ENCODE peak calls at places on chromosomes 1 and 21, in seven cellular contexts. One of them, this sample, is unnamed.

GRCh38 chr1:119771016-119771415 is 2.3 kb upstream of the HMGCS2 start:
- DNase-seq in spleen: no peak
- DNase-seq in left lung: no peak
- DNase-seq in HFF-Myc: no peak
- DNase-seq in right atrium auricular region: no peak
- DNase-seq in neuronal stem cell: no peak
- DNase-seq in MM.1S: no peak
- DNase-seq in this sample: no peak

GRCh38 chr1:39933956-39934941 is 20.7 kb upstream of the MFSD2A start:
- DNase-seq in neuronal stem cell: no peak
- DNase-seq in spleen: peak
- DNase-seq in left lung: peak
- DNase-seq in MM.1S: no peak
- DNase-seq in HFF-Myc: peak
- DNase-seq in right atrium auricular region: peak
- DNase-seq in this sample: no peak

GRCh38 chr1:185491604-185492003 is 174.6 kb upstream of the IVNS1ABP start:
- DNase-seq in right atrium auricular region: no peak
- DNase-seq in MM.1S: no peak
- DNase-seq in spleen: no peak
- DNase-seq in neuronal stem cell: no peak
- DNase-seq in HFF-Myc: no peak
- DNase-seq in left lung: no peak
- DNase-seq in this sample: no peak

GRCh38 chr1:116390195-116390594 is 17.2 kb downstream of the ATP1A1 start:
- DNase-seq in MM.1S: no peak
- DNase-seq in HFF-Myc: no peak
- DNase-seq in spleen: no peak
- DNase-seq in left lung: no peak
- DNase-seq in right atrium auricular region: no peak
- DNase-seq in neuronal stem cell: no peak
- DNase-seq in this sample: no peak

GRCh38 chr21:36697473-36698159 is 1.3 kb upstream of the SIM2 start:
- DNase-seq in right atrium auricular region: no peak
- DNase-seq in MM.1S: no peak
- DNase-seq in neuronal stem cell: no peak
- DNase-seq in HFF-Myc: no peak
- DNase-seq in left lung: no peak
- DNase-seq in spleen: no peak
- DNase-seq in this sample: no peak

GRCh38 chr1:87136607-87137341 is 191.9 kb upstream of the LMO4 start:
- DNase-seq in left lung: no peak
- DNase-seq in MM.1S: no peak
- DNase-seq in spleen: no peak
- DNase-seq in neuronal stem cell: no peak
- DNase-seq in right atrium auricular region: no peak
- DNase-seq in HFF-Myc: no peak
- DNase-seq in this sample: no peak

GRCh38 chr1:54865238-54866073 is 21.5 kb downstream of the DHCR24 start:
- DNase-seq in MM.1S: no peak
- DNase-seq in neuronal stem cell: no peak
- DNase-seq in spleen: no peak
- DNase-seq in HFF-Myc: no peak
- DNase-seq in right atrium auricular region: no peak
- DNase-seq in left lung: peak
- DNase-seq in this sample: no peak

GRCh38 chr1:219413523-219413922 is 199.4 kb downstream of the ZC3H11B start:
- DNase-seq in left lung: no peak
- DNase-seq in HFF-Myc: no peak
- DNase-seq in neuronal stem cell: no peak
- DNase-seq in spleen: no peak
- DNase-seq in right atrium auricular region: no peak
- DNase-seq in MM.1S: no peak
- DNase-seq in this sample: no peak

GRCh38 chr1:224454337-224455055 is 19.9 kb upstream of the WDR26 start:
- DNase-seq in neuronal stem cell: no peak
- DNase-seq in HFF-Myc: no peak
- DNase-seq in left lung: no peak
- DNase-seq in spleen: no peak
- DNase-seq in MM.1S: no peak
- DNase-seq in right atrium auricular region: no peak
- DNase-seq in this sample: no peak

GRCh38 chr1:67013573-67013972 is 40.4 kb downstream of the SLC35D1 start:
- DNase-seq in neuronal stem cell: no peak
- DNase-seq in spleen: no peak
- DNase-seq in right atrium auricular region: no peak
- DNase-seq in HFF-Myc: no peak
- DNase-seq in left lung: no peak
- DNase-seq in MM.1S: peak
- DNase-seq in this sample: no peak

GRCh38 chr21:39051561-39051949 is 131.7 kb downstream of the PSMG1 start:
- DNase-seq in spleen: no peak
- DNase-seq in HFF-Myc: no peak
- DNase-seq in neuronal stem cell: no peak
- DNase-seq in left lung: no peak
- DNase-seq in MM.1S: no peak
- DNase-seq in right atrium auricular region: no peak
- DNase-seq in this sample: no peak

GRCh38 chr1:160637065-160637464 is 9.8 kb downstream of the SLAMF1 start:
- DNase-seq in HFF-Myc: no peak
- DNase-seq in MM.1S: no peak
- DNase-seq in neuronal stem cell: no peak
- DNase-seq in spleen: no peak
- DNase-seq in left lung: no peak
- DNase-seq in right atrium auricular region: no peak
- DNase-seq in this sample: no peak

GRCh38 chr1:172252296-172252695 is 168.2 kb upstream of the C1orf105 start:
- DNase-seq in right atrium auricular region: no peak
- DNase-seq in spleen: no peak
- DNase-seq in MM.1S: no peak
- DNase-seq in neuronal stem cell: no peak
- DNase-seq in left lung: no peak
- DNase-seq in HFF-Myc: no peak
- DNase-seq in this sample: no peak

GRCh38 chr1:59692591-59692990 is 122.2 kb upstream of the HOOK1 start:
- DNase-seq in right atrium auricular region: no peak
- DNase-seq in spleen: no peak
- DNase-seq in left lung: no peak
- DNase-seq in neuronal stem cell: no peak
- DNase-seq in MM.1S: no peak
- DNase-seq in HFF-Myc: peak
- DNase-seq in this sample: no peak

GRCh38 chr1:162663589-162664030 is 31.3 kb downstream of the DDR2 start:
- DNase-seq in HFF-Myc: peak
- DNase-seq in MM.1S: no peak
- DNase-seq in left lung: peak
- DNase-seq in right atrium auricular region: peak
- DNase-seq in spleen: no peak
- DNase-seq in neuronal stem cell: peak
- DNase-seq in this sample: no peak

GRCh38 chr1:8020032-8020431 is 6.1 kb downstream of the ERRFI1 start:
- DNase-seq in MM.1S: no peak
- DNase-seq in left lung: no peak
- DNase-seq in HFF-Myc: no peak
- DNase-seq in neuronal stem cell: no peak
- DNase-seq in spleen: no peak
- DNase-seq in right atrium auricular region: peak
- DNase-seq in this sample: no peak

GRCh38 chr21:45491623-45492022 is 50.6 kb downstream of the SLC19A1 start:
- DNase-seq in neuronal stem cell: no peak
- DNase-seq in MM.1S: no peak
- DNase-seq in spleen: no peak
- DNase-seq in right atrium auricular region: no peak
- DNase-seq in HFF-Myc: no peak
- DNase-seq in left lung: no peak
- DNase-seq in this sample: no peak

GRCh38 chr1:76381450-76382108 is 307.0 kb downstream of the ST6GALNAC3 start:
- DNase-seq in right atrium auricular region: no peak
- DNase-seq in MM.1S: no peak
- DNase-seq in neuronal stem cell: no peak
- DNase-seq in left lung: no peak
- DNase-seq in HFF-Myc: no peak
- DNase-seq in spleen: no peak
- DNase-seq in this sample: no peak

GRCh38 chr1:33473900-33474299 is 1.5 kb downstream of the ZSCAN20 start:
- DNase-seq in left lung: no peak
- DNase-seq in spleen: no peak
- DNase-seq in MM.1S: no peak
- DNase-seq in neuronal stem cell: no peak
- DNase-seq in right atrium auricular region: no peak
- DNase-seq in HFF-Myc: no peak
- DNase-seq in this sample: no peak

GRCh38 chr1:154869351-154870116 is 547 bp downstream of the KCNN3 start:
- DNase-seq in spleen: no peak
- DNase-seq in MM.1S: no peak
- DNase-seq in left lung: peak
- DNase-seq in HFF-Myc: no peak
- DNase-seq in neuronal stem cell: no peak
- DNase-seq in right atrium auricular region: peak
- DNase-seq in this sample: no peak

DNA sequence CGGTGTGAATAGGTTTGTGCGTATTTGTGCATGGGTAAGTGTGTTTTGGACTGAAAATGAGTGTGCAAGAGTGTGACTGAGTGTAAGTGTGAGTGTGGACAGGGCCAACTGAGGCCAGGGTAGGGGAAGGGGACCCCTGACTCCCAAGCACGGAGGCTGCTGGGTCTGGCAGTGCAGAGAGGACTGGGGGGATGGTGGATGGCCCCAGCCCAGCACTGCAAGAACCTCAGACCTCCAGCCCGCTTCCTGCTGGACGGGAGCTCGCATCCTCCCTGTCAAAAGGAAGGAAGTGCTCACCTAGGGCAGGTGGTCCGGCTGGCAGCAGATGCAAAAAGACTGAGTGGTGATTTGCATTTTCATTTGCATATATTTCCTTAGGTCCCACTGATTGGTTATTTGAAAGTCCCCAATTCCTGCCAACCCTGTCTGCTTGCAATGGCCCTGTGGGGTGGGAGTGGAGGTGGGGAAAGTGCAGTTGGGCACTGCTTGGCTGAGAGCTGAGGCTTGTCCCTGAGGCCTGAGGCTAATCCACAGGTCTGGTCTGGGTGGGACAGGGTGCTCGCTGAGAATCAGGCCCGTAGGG is 42.8 kb upstream of the CASZ1 start:
- DNase-seq in left lung: no peak
- DNase-seq in HFF-Myc: no peak
- DNase-seq in right atrium auricular region: no peak
- DNase-seq in MM.1S: no peak
- DNase-seq in neuronal stem cell: no peak
- DNase-seq in spleen: no peak
- DNase-seq in this sample: no peak
- H3K4me3 ChIP-seq in left lung: no peak
- H3K4me3 ChIP-seq in HFF-Myc: no peak
- H3K4me3 ChIP-seq in right atrium auricular region: no peak
- H3K4me3 ChIP-seq in MM.1S: no peak
- H3K4me3 ChIP-seq in neuronal stem cell: no peak
- H3K4me3 ChIP-seq in spleen: no peak
- H3K4me3 ChIP-seq in this sample: no peak

DNA sequence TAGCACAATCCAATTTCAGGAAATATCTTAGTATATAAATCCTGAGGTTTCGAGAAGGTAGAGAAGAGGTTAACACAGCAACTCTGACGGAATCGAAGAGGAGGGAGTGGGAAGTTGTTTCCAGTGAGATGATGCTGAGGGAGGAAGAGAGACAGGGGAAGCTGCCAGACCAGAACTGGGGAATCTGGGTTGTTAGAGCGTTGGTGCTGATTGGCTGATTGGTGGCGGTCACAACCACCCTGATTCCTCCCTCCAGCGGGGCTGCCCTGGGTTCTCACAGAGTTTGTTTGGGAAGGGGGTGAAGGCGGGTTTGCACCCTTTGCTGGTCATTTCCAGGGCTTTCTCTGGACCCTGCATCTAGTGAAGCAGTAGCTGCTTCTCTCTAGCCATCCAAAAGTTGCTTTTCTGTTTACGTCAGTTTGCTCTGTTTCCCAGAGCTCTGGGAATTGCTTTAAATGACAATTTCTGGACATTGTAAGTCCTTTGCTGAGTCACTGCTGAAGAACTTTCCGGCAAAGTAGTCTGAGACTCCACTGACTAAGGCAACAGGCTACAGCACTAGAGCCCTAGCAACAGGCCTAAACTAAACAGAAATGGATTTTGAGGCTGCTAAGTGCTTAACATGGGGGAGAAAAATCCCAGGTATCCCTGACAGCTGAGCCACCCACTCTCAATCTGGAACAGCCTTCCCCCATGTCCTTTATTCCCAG is 90.1 kb downstream of the TENT5C start:
- DNase-seq in neuronal stem cell: no peak
- DNase-seq in left lung: no peak
- DNase-seq in right atrium auricular region: peak
- DNase-seq in HFF-Myc: peak
- DNase-seq in spleen: no peak
- DNase-seq in MM.1S: no peak
- DNase-seq in this sample: no peak
- H3K4me3 ChIP-seq in neuronal stem cell: no peak
- H3K4me3 ChIP-seq in left lung: no peak
- H3K4me3 ChIP-seq in right atrium auricular region: no peak
- H3K4me3 ChIP-seq in HFF-Myc: no peak
- H3K4me3 ChIP-seq in spleen: no peak
- H3K4me3 ChIP-seq in MM.1S: no peak
- H3K4me3 ChIP-seq in this sample: no peak

GRCh38 chr1:180952657-180953013 is 39.9 kb downstream of the KIAA1614 start:
- DNase-seq in spleen: peak
- DNase-seq in left lung: no peak
- DNase-seq in HFF-Myc: no peak
- DNase-seq in MM.1S: no peak
- DNase-seq in right atrium auricular region: no peak
- DNase-seq in neuronal stem cell: no peak
- DNase-seq in this sample: no peak

GRCh38 chr1:180954766-180955165 is 42.1 kb downstream of the KIAA1614 start:
- DNase-seq in neuronal stem cell: no peak
- DNase-seq in right atrium auricular region: no peak
- DNase-seq in MM.1S: no peak
- DNase-seq in left lung: no peak
- DNase-seq in spleen: peak
- DNase-seq in HFF-Myc: no peak
- DNase-seq in this sample: no peak

GRCh38 chr1:180951881-180952656 is 39.4 kb downstream of the KIAA1614 start:
- DNase-seq in right atrium auricular region: no peak
- DNase-seq in spleen: peak
- DNase-seq in neuronal stem cell: no peak
- DNase-seq in MM.1S: no peak
- DNase-seq in HFF-Myc: no peak
- DNase-seq in left lung: no peak
- DNase-seq in this sample: no peak

GRCh38 chr1:180953791-180954721 is 41.4 kb downstream of the KIAA1614 start:
- DNase-seq in left lung: peak
- DNase-seq in HFF-Myc: peak
- DNase-seq in spleen: peak
- DNase-seq in right atrium auricular region: peak
- DNase-seq in neuronal stem cell: no peak
- DNase-seq in MM.1S: peak
- DNase-seq in this sample: no peak

GRCh38 chr1:180953291-180953747 is 40.6 kb downstream of the KIAA1614 start:
- DNase-seq in spleen: peak
- DNase-seq in MM.1S: peak
- DNase-seq in right atrium auricular region: no peak
- DNase-seq in left lung: no peak
- DNase-seq in HFF-Myc: no peak
- DNase-seq in neuronal stem cell: no peak
- DNase-seq in this sample: no peak
- H3K4me3 ChIP-seq in spleen: peak
- H3K4me3 ChIP-seq in MM.1S: peak
- H3K4me3 ChIP-seq in right atrium auricular region: peak
- H3K4me3 ChIP-seq in left lung: peak
- H3K4me3 ChIP-seq in HFF-Myc: peak
- H3K4me3 ChIP-seq in neuronal stem cell: no peak
- H3K4me3 ChIP-seq in this sample: no peak

GRCh38 chr1:1598051-1598719 is 1.8 kb downstream of the FNDC10 start:
- DNase-seq in neuronal stem cell: no peak
- DNase-seq in left lung: no peak
- DNase-seq in HFF-Myc: no peak
- DNase-seq in MM.1S: no peak
- DNase-seq in right atrium auricular region: no peak
- DNase-seq in spleen: no peak
- DNase-seq in this sample: no peak
- H3K4me3 ChIP-seq in neuronal stem cell: no peak
- H3K4me3 ChIP-seq in left lung: no peak
- H3K4me3 ChIP-seq in HFF-Myc: no peak
- H3K4me3 ChIP-seq in MM.1S: no peak
- H3K4me3 ChIP-seq in right atrium auricular region: no peak
- H3K4me3 ChIP-seq in spleen: no peak
- H3K4me3 ChIP-seq in this sample: no peak

This sample was measured in iPS DF 6.9.